ENCODE peak calls at places on chromosomes 6 and 20, in four cellular contexts. I is lower lobe of right lung; H is CD8-positive, alpha-beta memory T cell; V is brain microvascular endothelial cell. G is an unnamed sample.

GRCh38 chr6:43851204-43851855 is 81.3 kb downstream of the VEGFA start:
- DNase-seq in I (no peak), H (no peak), V (peak), G (no peak)

GRCh38 chr6:122747573-122747972 is 31.9 kb upstream of the FABP7 start:
- DNase-seq in I (no peak), H (no peak), V (no peak), G (no peak)

GRCh38 chr20:18972251-18972876 is 158.8 kb downstream of the SCP2D1 start:
- DNase-seq in I (no peak), H (no peak), V (no peak), G (no peak)

GRCh38 chr6:106360410-106360988 is at the start of gene CRYBG1:
- DNase-seq in I (peak), H (peak), V (no peak), G (peak)

GRCh38 chr6:147131728-147132127 is 72.5 kb upstream of the STXBP5 start:
- DNase-seq in I (no peak), H (no peak), V (peak), G (no peak)

GRCh38 chr6:53752856-53753255 is 41.9 kb upstream of the LRRC1 start:
- DNase-seq in I (no peak), H (no peak), V (no peak), G (peak)

GRCh38 chr20:10065154-10065833 is 30.5 kb downstream of the ANKEF1 start:
- DNase-seq in I (no peak), H (no peak), V (no peak), G (no peak)

GRCh38 chr6:25448965-25449538 is 169.9 kb downstream of the CARMIL1 start:
- DNase-seq in I (no peak), H (no peak), V (no peak), G (no peak)

GRCh38 chr6:144023216-144023615 is 15.2 kb upstream of the PLAGL1 start:
- DNase-seq in I (no peak), H (no peak), V (no peak), G (no peak)

GRCh38 chr20:16451970-16452369 is 121.3 kb downstream of the KIF16B start:
- DNase-seq in I (no peak), H (no peak), V (no peak), G (no peak)

GRCh38 chr6:137277971-137278602 is 58.9 kb upstream of the IFNGR1 start:
- DNase-seq in I (no peak), H (no peak), V (peak), G (peak)

GRCh38 chr6:123039431-123039830 is 43.4 kb downstream of the CLVS2 start:
- DNase-seq in I (no peak), H (no peak), V (no peak), G (no peak)

GRCh38 chr6:48994811-48995210 is 468.2 kb downstream of the MMUT start:
- DNase-seq in I (no peak), H (no peak), V (no peak), G (no peak)

GRCh38 chr20:1832634-1833033 is 62.6 kb upstream of the SIRPA start:
- DNase-seq in I (no peak), H (no peak), V (no peak), G (no peak)

GRCh38 chr6:141464490-141464889 is 668.2 kb upstream of the GJE1 start:
- DNase-seq in I (no peak), H (no peak), V (peak), G (no peak)

GRCh38 chr6:156773935-156774871 is 3.0 kb upstream of the ARID1B start:
- DNase-seq in I (no peak), H (no peak), V (no peak), G (no peak)
- H3K4me3 ChIP-seq in I (no peak), H (no peak), V (no peak), G (no peak)

DNA sequence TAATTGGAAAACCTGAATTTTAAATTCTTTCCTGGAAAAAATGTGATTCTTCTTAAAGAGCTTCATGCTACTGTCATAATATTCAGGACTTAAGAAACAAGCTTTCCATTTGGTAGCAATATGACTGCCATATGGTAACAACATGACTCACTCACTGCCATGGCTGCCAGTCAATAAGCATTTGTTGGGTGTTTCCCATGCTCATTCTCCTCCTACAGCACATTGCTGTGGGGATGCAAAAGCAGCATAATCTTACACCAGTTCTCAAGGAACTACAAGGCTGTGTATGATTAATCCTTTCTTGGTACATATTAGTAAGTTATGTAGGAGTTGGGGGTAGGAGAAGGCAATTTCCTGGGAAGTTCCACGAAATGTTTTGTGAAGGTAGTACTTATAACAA is 76.8 kb downstream of the CEP162 start:
- DNase-seq in I (no peak), H (no peak), V (peak), G (no peak)
- H3K4me3 ChIP-seq in I (no peak), H (no peak), V (no peak), G (no peak)

GRCh38 chr6:81894788-81895221 is 142.3 kb upstream of the TENT5A start:
- DNase-seq in I (no peak), H (no peak), V (peak), G (no peak)
- H3K4me3 ChIP-seq in I (no peak), H (no peak), V (no peak), G (no peak)

GRCh38 chr20:49676581-49677291 is 36.9 kb downstream of the B4GALT5 start:
- DNase-seq in I (no peak), H (peak), V (peak), G (peak)

GRCh38 chr20:49677777-49678758 is 35.6 kb downstream of the B4GALT5 start:
- DNase-seq in I (no peak), H (no peak), V (no peak), G (no peak)

GRCh38 chr20:49682278-49682677 is 31.4 kb downstream of the B4GALT5 start:
- DNase-seq in I (no peak), H (no peak), V (no peak), G (no peak)

GRCh38 chr20:49682798-49683197 is 30.9 kb downstream of the B4GALT5 start:
- DNase-seq in I (no peak), H (no peak), V (no peak), G (no peak)

GRCh38 chr20:49680475-49680874 is 33.2 kb downstream of the B4GALT5 start:
- DNase-seq in I (no peak), H (no peak), V (no peak), G (no peak)
- H3K4me3 ChIP-seq in I (no peak), H (no peak), V (no peak), G (no peak)